ENCODE peak calls at places on chromosomes 12 and 14, in five cellular contexts. B is mesenchymal stem cell, Y is AG04450, R is lung, H is psoas muscle. X is an unnamed sample.

GRCh38 chr12:98403936-98404335 is 111.5 kb upstream of the TMPO start:
- DNase-seq in B (no peak), Y (no peak), R (no peak), H (no peak), X (no peak)

GRCh38 chr14:84749191-84749945 is 780.6 kb upstream of the FLRT2 start:
- DNase-seq in B (no peak), Y (no peak), R (no peak), H (no peak), X (no peak)

GRCh38 chr12:642633-643477 is 20.4 kb downstream of the NINJ2 start:
- DNase-seq in B (peak; percentile 62), Y (no peak), R (peak; percentile 80), H (peak; percentile 88), X (peak; percentile 26)

GRCh38 chr12:87427770-87428169 is 601.4 kb downstream of the C12orf50 start:
- DNase-seq in B (no peak), Y (no peak), R (no peak), H (no peak), X (peak; percentile 78)

GRCh38 chr14:101603096-101603495 is 41.8 kb downstream of the DIO3 start:
- DNase-seq in B (no peak), Y (no peak), R (no peak), H (no peak), X (no peak)

GRCh38 chr14:51652168-51653095 is 722 bp downstream of the FRMD6 start:
- DNase-seq in B (no peak), Y (no peak), R (peak; percentile 35), H (no peak), X (peak; percentile 33)

GRCh38 chr12:6370994-6371754 is 4.2 kb downstream of the SCNN1A start:
- DNase-seq in B (peak; percentile 84), Y (no peak), R (peak; percentile 79), H (no peak), X (no peak)

GRCh38 chr12:6703631-6704030 is 3.0 kb upstream of the PIANP start:
- DNase-seq in B (peak; percentile 56), Y (no peak), R (no peak), H (no peak), X (no peak)

GRCh38 chr12:51891843-51892242 is 3.9 kb downstream of the ANKRD33 start:
- DNase-seq in B (peak; percentile 47), Y (no peak), R (no peak), H (no peak), X (peak; percentile 64)

GRCh38 chr12:94157891-94158495 is 9.6 kb downstream of the PLXNC1 start:
- DNase-seq in B (no peak), Y (no peak), R (no peak), H (no peak), X (no peak)

GRCh38 chr14:86570371-86570770 is 1040.4 kb downstream of the FLRT2 start:
- DNase-seq in B (no peak), Y (no peak), R (no peak), H (no peak), X (no peak)

GRCh38 chr12:125184213-125184952 is 119.1 kb downstream of the AACS start:
- DNase-seq in B (no peak), Y (no peak), R (no peak), H (no peak), X (no peak)

GRCh38 chr12:67025543-67026114 is 243.5 kb upstream of the CAND1 start:
- DNase-seq in B (peak; percentile 39), Y (no peak), R (no peak), H (no peak), X (peak; percentile 20)

GRCh38 chr14:104657114-104657524 is 32.3 kb upstream of the INF2 start:
- DNase-seq in B (no peak), Y (no peak), R (no peak), H (no peak), X (no peak)

GRCh38 chr14:82886670-82887069 is 1353.0 kb upstream of the SEL1L start:
- DNase-seq in B (no peak), Y (no peak), R (no peak), H (no peak), X (no peak)

GRCh38 chr12:118513554-118513953 is 137.2 kb downstream of the SUDS3 start:
- DNase-seq in B (no peak), Y (no peak), R (no peak), H (no peak), X (no peak)

GRCh38 chr12:55736780-55737580 is 5.9 kb upstream of the GDF11 start:
- DNase-seq in B (peak; percentile 68), Y (no peak), R (peak; percentile 79), H (peak; percentile 60), X (peak; percentile 75)

GRCh38 chr14:104739026-104739425 is 13.9 kb upstream of the SIVA1 start:
- DNase-seq in B (no peak), Y (no peak), R (no peak), H (no peak), X (no peak)

GRCh38 chr12:124011435-124012124 is 38.6 kb downstream of the ZNF664 start:
- DNase-seq in B (no peak), Y (no peak), R (no peak), H (no peak), X (no peak)

GRCh38 chr14:68386950-68387779 is 405.7 kb downstream of the ZFP36L1 start:
- DNase-seq in B (no peak), Y (no peak), R (no peak), H (no peak), X (peak; percentile 81)

GRCh38 chr12:12331244-12331771 is 18.7 kb downstream of the MANSC1 start:
- DNase-seq in B (no peak), Y (no peak), R (no peak), H (no peak), X (no peak)

GRCh38 chr14:102694530-102695171 is 82.6 kb upstream of the TRAF3 start:
- DNase-seq in B (peak; percentile 74), Y (peak; percentile 20), R (peak; percentile 72), H (no peak), X (peak; percentile 86)

GRCh38 chr12:24172773-24173447 is 223.4 kb upstream of the SOX5 start:
- DNase-seq in B (peak; percentile 6), Y (no peak), R (no peak), H (no peak), X (no peak)

GRCh38 chr12:68477906-68478305 is 132.8 kb upstream of the RAP1B start:
- DNase-seq in B (no peak), Y (no peak), R (no peak), H (no peak), X (no peak)

GRCh38 chr14:92248638-92249037 is 74.3 kb upstream of the SLC24A4 start:
- DNase-seq in B (no peak), Y (no peak), R (no peak), H (no peak), X (no peak)

GRCh38 chr14:100640481-100641273 is 53.5 kb upstream of the BEGAIN start:
- DNase-seq in B (peak; percentile 40), Y (no peak), R (no peak), H (no peak), X (no peak)

GRCh38 chr14:97120204-97121120 is 323.3 kb downstream of the VRK1 start:
- DNase-seq in B (no peak), Y (no peak), R (no peak), H (no peak), X (no peak)

GRCh38 chr12:40152783-40153383 is 47.0 kb upstream of the SLC2A13 start:
- DNase-seq in B (peak; percentile 45), Y (peak; percentile 6), R (peak; percentile 62), H (no peak), X (peak; percentile 71)

GRCh38 chr12:93029091-93029490 is 100.0 kb upstream of the EEA1 start:
- DNase-seq in B (no peak), Y (no peak), R (no peak), H (no peak), X (no peak)

GRCh38 chr12:92987846-92988621 is 58.9 kb upstream of the EEA1 start:
- DNase-seq in B (no peak), Y (no peak), R (peak; percentile 32), H (peak; percentile 25), X (no peak)

GRCh38 chr12:95990136-95990535 is 6.0 kb downstream of the HAL start:
- DNase-seq in B (no peak), Y (no peak), R (no peak), H (no peak), X (no peak)
- H3K4me3 ChIP-seq in B (no peak overlapping the region), Y (no peak overlapping the region), R (no peak overlapping the region), H (no peak overlapping the region), X (no peak overlapping the region)

GRCh38 chr12:54047160-54047963 is 6.3 kb upstream of the HOXC4 start:
- DNase-seq in B (no peak), Y (no peak), R (no peak), H (no peak), X (no peak)
- H3K4me3 ChIP-seq in B (no peak overlapping the region), Y (no peak overlapping the region), R (no peak overlapping the region), H (peak overlapping the region; percentile 4), X (no peak overlapping the region)

GRCh38 chr14:23566782-23567185 is 807 bp downstream of the AP1G2 start:
- DNase-seq in B (peak; percentile 22), Y (no peak), R (no peak), H (no peak), X (peak; percentile 29)

GRCh38 chr14:23567186-23568020 is at the start of gene AP1G2:
- DNase-seq in B (peak; percentile 70), Y (no peak), R (peak; percentile 91), H (peak; percentile 84), X (peak; percentile 38)

GRCh38 chr14:23569443-23570151 is 2.0 kb upstream of the AP1G2 start:
- DNase-seq in B (no peak), Y (no peak), R (no peak), H (no peak), X (no peak)

GRCh38 chr14:23568600-23569310 is 1.2 kb upstream of the AP1G2 start:
- DNase-seq in B (peak; percentile 24), Y (no peak), R (no peak), H (no peak), X (no peak)

DNA sequence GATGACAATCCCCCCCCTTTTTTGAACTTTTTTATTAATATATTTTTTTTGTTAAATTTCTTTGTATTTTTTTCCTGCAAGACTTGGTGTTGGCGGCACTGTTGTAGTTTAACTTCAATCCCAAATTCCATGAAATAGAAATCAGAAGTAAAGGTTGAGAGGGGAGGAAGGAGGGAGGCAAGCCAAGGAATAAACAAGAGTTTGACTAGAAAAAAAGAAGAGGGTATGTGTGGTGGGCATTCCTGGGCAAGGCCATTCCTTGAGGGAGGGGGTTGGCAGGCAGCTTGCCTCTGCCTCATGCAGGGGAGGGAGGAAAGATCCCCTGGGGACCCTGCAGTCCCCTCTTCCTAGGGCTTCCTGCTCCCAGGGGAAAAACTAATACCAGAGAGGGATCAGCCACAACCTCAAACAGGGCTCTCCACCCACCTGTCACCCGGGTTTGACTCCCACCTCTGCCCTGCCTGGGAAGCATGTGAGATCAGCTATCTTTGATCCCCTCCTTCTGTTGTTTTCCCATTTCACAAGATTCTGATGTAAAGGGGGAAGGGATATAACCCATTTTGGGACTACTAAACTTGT is 519 bp upstream of the AP1G2 start:
- DNase-seq in B (no peak), Y (no peak), R (no peak), H (no peak), X (no peak)
- H3K4me3 ChIP-seq in B (no peak overlapping the region), Y (peak overlapping the region; percentile 66), R (no peak overlapping the region), H (peak overlapping the region; percentile 78), X (no peak overlapping the region)

GRCh38 chr14:52692248-52692962 is 3.0 kb downstream of the ERO1A start:
- DNase-seq in B (peak; percentile 84), Y (no peak), R (no peak), H (no peak), X (peak; percentile 62)

GRCh38 chr14:52693004-52693403 is 2.4 kb downstream of the ERO1A start:
- DNase-seq in B (no peak), Y (no peak), R (no peak), H (no peak), X (no peak)

GRCh38 chr14:52694761-52695480 is 437 bp downstream of the ERO1A start:
- DNase-seq in B (peak; percentile 59), Y (no peak), R (peak; percentile 51), H (peak; percentile 27), X (peak; percentile 51)

GRCh38 chr14:52693532-52693931 is 1.8 kb downstream of the ERO1A start:
- DNase-seq in B (no peak), Y (no peak), R (no peak), H (no peak), X (no peak)

GRCh38 chr14:52690983-52691760 is 4.2 kb downstream of the ERO1A start:
- DNase-seq in B (no peak), Y (no peak), R (no peak), H (no peak), X (no peak)
- H3K4me3 ChIP-seq in B (no peak overlapping the region), Y (no peak overlapping the region), R (no peak overlapping the region), H (no peak overlapping the region), X (no peak overlapping the region)